ENCODE peak calls at places on chromosomes 16 and 17, in ten cellular contexts. One of them, this sample, is unnamed.
A peak's percentile ranks its signal among the peaks of the same experiment; 100 is the strongest.

GRCh38 chr16:56589141-56590039 is at the start of gene MT3:
- DNase-seq in hepatocyte: peak; percentile 34
- DNase-seq in GM23338: peak; percentile 87
- DNase-seq in HCT116: no peak
- DNase-seq in PC-3: peak; percentile 19
- DNase-seq in PC-9: peak; percentile 48
- DNase-seq in GM23248: peak; percentile 53
- DNase-seq in Karpas-422: no peak
- DNase-seq in SK-N-SH: peak; percentile 64
- DNase-seq in MM.1S: no peak
- DNase-seq in this sample: no peak

GRCh38 chr17:16935786-16936185 is 36.1 kb downstream of the TNFRSF13B start:
- DNase-seq in hepatocyte: no peak
- DNase-seq in GM23338: no peak
- DNase-seq in HCT116: no peak
- DNase-seq in PC-3: no peak
- DNase-seq in PC-9: no peak
- DNase-seq in GM23248: no peak
- DNase-seq in Karpas-422: no peak
- DNase-seq in SK-N-SH: no peak
- DNase-seq in MM.1S: no peak
- DNase-seq in this sample: no peak

GRCh38 chr17:48843172-48843900 is 12.5 kb downstream of the CALCOCO2 start:
- DNase-seq in hepatocyte: no peak
- DNase-seq in GM23338: no peak
- DNase-seq in HCT116: no peak
- DNase-seq in PC-3: no peak
- DNase-seq in PC-9: no peak
- DNase-seq in GM23248: peak; percentile 42
- DNase-seq in Karpas-422: no peak
- DNase-seq in SK-N-SH: no peak
- DNase-seq in MM.1S: no peak
- DNase-seq in this sample: no peak

GRCh38 chr17:58686980-58687379 is 4.9 kb downstream of the TEX14 start:
- DNase-seq in hepatocyte: no peak
- DNase-seq in GM23338: no peak
- DNase-seq in HCT116: no peak
- DNase-seq in PC-3: peak; percentile 68
- DNase-seq in PC-9: no peak
- DNase-seq in GM23248: no peak
- DNase-seq in Karpas-422: no peak
- DNase-seq in SK-N-SH: no peak
- DNase-seq in MM.1S: no peak
- DNase-seq in this sample: no peak

GRCh38 chr17:42342242-42343008 is 45.8 kb downstream of the STAT3 start:
- DNase-seq in hepatocyte: no peak
- DNase-seq in GM23338: no peak
- DNase-seq in HCT116: no peak
- DNase-seq in PC-3: no peak
- DNase-seq in PC-9: no peak
- DNase-seq in GM23248: peak; percentile 50
- DNase-seq in Karpas-422: no peak
- DNase-seq in SK-N-SH: no peak
- DNase-seq in MM.1S: no peak
- DNase-seq in this sample: no peak

GRCh38 chr16:89779231-89779912 is 37.1 kb downstream of the FANCA start:
- DNase-seq in hepatocyte: no peak
- DNase-seq in GM23338: no peak
- DNase-seq in HCT116: no peak
- DNase-seq in PC-3: no peak
- DNase-seq in PC-9: no peak
- DNase-seq in GM23248: no peak
- DNase-seq in Karpas-422: no peak
- DNase-seq in SK-N-SH: peak; percentile 4
- DNase-seq in MM.1S: no peak
- DNase-seq in this sample: no peak

GRCh38 chr16:4521971-4522623 is 16.5 kb downstream of the CDIP1 start:
- DNase-seq in hepatocyte: peak; percentile 58
- DNase-seq in GM23338: peak; percentile 68
- DNase-seq in HCT116: no peak
- DNase-seq in PC-3: no peak
- DNase-seq in PC-9: no peak
- DNase-seq in GM23248: no peak
- DNase-seq in Karpas-422: no peak
- DNase-seq in SK-N-SH: peak; percentile 73
- DNase-seq in MM.1S: no peak
- DNase-seq in this sample: no peak

GRCh38 chr16:73057369-73058210 is 9.7 kb upstream of the ZFHX3 start:
- DNase-seq in hepatocyte: peak; percentile 82
- DNase-seq in GM23338: peak; percentile 58
- DNase-seq in HCT116: no peak
- DNase-seq in PC-3: no peak
- DNase-seq in PC-9: peak; percentile 32
- DNase-seq in GM23248: peak; percentile 69
- DNase-seq in Karpas-422: peak; percentile 45
- DNase-seq in SK-N-SH: peak; percentile 76
- DNase-seq in MM.1S: peak; percentile 28
- DNase-seq in this sample: peak; percentile 56

GRCh38 chr17:2710804-2711607 is 558 bp downstream of the CLUH start:
- DNase-seq in hepatocyte: peak; percentile 56
- DNase-seq in GM23338: peak; percentile 68
- DNase-seq in HCT116: no peak
- DNase-seq in PC-3: peak; percentile 3
- DNase-seq in PC-9: no peak
- DNase-seq in GM23248: peak; percentile 62
- DNase-seq in Karpas-422: peak; percentile 79
- DNase-seq in SK-N-SH: peak; percentile 74
- DNase-seq in MM.1S: peak; percentile 49
- DNase-seq in this sample: peak; percentile 63

GRCh38 chr17:28384281-28385036 is 13.0 kb downstream of the SARM1 start:
- DNase-seq in hepatocyte: peak; percentile 72
- DNase-seq in GM23338: peak; percentile 66
- DNase-seq in HCT116: no peak
- DNase-seq in PC-3: peak; percentile 66
- DNase-seq in PC-9: peak; percentile 62
- DNase-seq in GM23248: peak; percentile 67
- DNase-seq in Karpas-422: no peak
- DNase-seq in SK-N-SH: no peak
- DNase-seq in MM.1S: peak; percentile 35
- DNase-seq in this sample: no peak

GRCh38 chr17:38602453-38602852 is 3.3 kb downstream of the SRCIN1 start:
- DNase-seq in hepatocyte: no peak
- DNase-seq in GM23338: peak; percentile 58
- DNase-seq in HCT116: no peak
- DNase-seq in PC-3: no peak
- DNase-seq in PC-9: no peak
- DNase-seq in GM23248: peak; percentile 37
- DNase-seq in Karpas-422: peak; percentile 41
- DNase-seq in SK-N-SH: no peak
- DNase-seq in MM.1S: no peak
- DNase-seq in this sample: no peak

GRCh38 chr16:57984443-57985203 is 13.7 kb upstream of the CNGB1 start:
- DNase-seq in hepatocyte: peak; percentile 94
- DNase-seq in GM23338: peak; percentile 98
- DNase-seq in HCT116: no peak
- DNase-seq in PC-3: no peak
- DNase-seq in PC-9: peak; percentile 89
- DNase-seq in GM23248: peak; percentile 59
- DNase-seq in Karpas-422: no peak
- DNase-seq in SK-N-SH: peak; percentile 96
- DNase-seq in MM.1S: peak; percentile 25
- DNase-seq in this sample: no peak

GRCh38 chr17:73722163-73722562 is 77.9 kb upstream of the SDK2 start:
- DNase-seq in hepatocyte: no peak
- DNase-seq in GM23338: no peak
- DNase-seq in HCT116: no peak
- DNase-seq in PC-3: no peak
- DNase-seq in PC-9: no peak
- DNase-seq in GM23248: no peak
- DNase-seq in Karpas-422: no peak
- DNase-seq in SK-N-SH: peak; percentile 62
- DNase-seq in MM.1S: no peak
- DNase-seq in this sample: peak; percentile 94

GRCh38 chr17:75476752-75477492 is 20.5 kb downstream of the TMEM94 start:
- DNase-seq in hepatocyte: no peak
- DNase-seq in GM23338: no peak
- DNase-seq in HCT116: no peak
- DNase-seq in PC-3: no peak
- DNase-seq in PC-9: no peak
- DNase-seq in GM23248: no peak
- DNase-seq in Karpas-422: no peak
- DNase-seq in SK-N-SH: no peak
- DNase-seq in MM.1S: no peak
- DNase-seq in this sample: no peak

GRCh38 chr17:34386925-34387550 is 24.0 kb upstream of the CCL1 start:
- DNase-seq in hepatocyte: no peak
- DNase-seq in GM23338: no peak
- DNase-seq in HCT116: no peak
- DNase-seq in PC-3: no peak
- DNase-seq in PC-9: no peak
- DNase-seq in GM23248: peak; percentile 12
- DNase-seq in Karpas-422: no peak
- DNase-seq in SK-N-SH: no peak
- DNase-seq in MM.1S: peak; percentile 86
- DNase-seq in this sample: peak; percentile 57

DNA sequence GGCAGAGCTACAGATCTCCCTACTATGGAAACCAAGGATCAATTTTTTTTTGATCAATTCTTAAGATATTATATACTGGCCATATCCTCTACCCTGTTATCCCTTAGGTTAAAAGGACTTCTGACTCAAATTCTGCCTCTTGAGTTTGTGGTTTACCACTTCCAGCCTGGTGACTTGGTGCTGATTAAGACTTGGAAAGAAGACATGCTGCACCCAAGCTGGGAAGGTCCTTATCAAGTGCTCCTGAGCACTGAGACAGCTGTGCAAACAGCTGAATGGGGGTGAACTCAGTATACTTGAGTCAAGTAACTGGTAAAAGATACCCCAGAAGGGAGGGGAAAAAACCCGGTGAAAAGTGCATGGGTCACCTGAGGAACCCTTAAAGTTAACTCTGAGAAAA is 20.5 kb upstream of the SPACA3 start:
- DNase-seq in hepatocyte: no peak
- DNase-seq in GM23338: no peak
- DNase-seq in HCT116: no peak
- DNase-seq in PC-3: peak; percentile 65
- DNase-seq in PC-9: no peak
- DNase-seq in GM23248: peak; percentile 34
- DNase-seq in Karpas-422: no peak
- DNase-seq in SK-N-SH: no peak
- DNase-seq in MM.1S: peak; percentile 58
- DNase-seq in this sample: no peak
- H3K9me2 ChIP-seq in hepatocyte: no peaks in the 10 kb centered on the region
- H3K9me2 ChIP-seq in GM23338: peaks cover 2% of the 10 kb centered on the region
- H3K9me2 ChIP-seq in HCT116: no peaks in the 10 kb centered on the region
- H3K9me2 ChIP-seq in PC-3: no peaks in the 10 kb centered on the region
- H3K9me2 ChIP-seq in PC-9: no peaks in the 10 kb centered on the region
- H3K9me2 ChIP-seq in GM23248: no peaks in the 10 kb centered on the region
- H3K9me2 ChIP-seq in Karpas-422: no peaks in the 10 kb centered on the region
- H3K9me2 ChIP-seq in SK-N-SH: no peaks in the 10 kb centered on the region
- H3K9me2 ChIP-seq in MM.1S: no peaks in the 10 kb centered on the region
- H3K9me2 ChIP-seq in this sample: no peaks in the 10 kb centered on the region

GRCh38 chr17:78341559-78342437 is 18.1 kb downstream of the SOCS3 start:
- DNase-seq in hepatocyte: peak; percentile 92
- DNase-seq in GM23338: peak; percentile 88
- DNase-seq in HCT116: no peak
- DNase-seq in PC-3: peak; percentile 82
- DNase-seq in PC-9: peak; percentile 83
- DNase-seq in GM23248: peak; percentile 93
- DNase-seq in Karpas-422: no peak
- DNase-seq in SK-N-SH: peak; percentile 97
- DNase-seq in MM.1S: no peak
- DNase-seq in this sample: no peak
- H3K4me3 ChIP-seq in hepatocyte: peak overlapping the region; percentile 27
- H3K4me3 ChIP-seq in GM23338: peak overlapping the region; percentile 61
- H3K4me3 ChIP-seq in HCT116: peak overlapping the region; percentile 62
- H3K4me3 ChIP-seq in PC-3: peak overlapping the region; percentile 60
- H3K4me3 ChIP-seq in PC-9: peak overlapping the region; percentile 60
- H3K4me3 ChIP-seq in GM23248: peak overlapping the region; percentile 64
- H3K4me3 ChIP-seq in Karpas-422: no peak overlapping the region
- H3K4me3 ChIP-seq in SK-N-SH: peak overlapping the region; percentile 36
- H3K4me3 ChIP-seq in MM.1S: peak overlapping the region; percentile 23
- H3K4me3 ChIP-seq in this sample: no peak overlapping the region

GRCh38 chr17:80696964-80697363 is 152.3 kb downstream of the RPTOR start:
- DNase-seq in hepatocyte: no peak
- DNase-seq in GM23338: no peak
- DNase-seq in HCT116: no peak
- DNase-seq in PC-3: no peak
- DNase-seq in PC-9: no peak
- DNase-seq in GM23248: no peak
- DNase-seq in Karpas-422: no peak
- DNase-seq in SK-N-SH: no peak
- DNase-seq in MM.1S: no peak
- DNase-seq in this sample: no peak
- H2AFZ ChIP-seq in hepatocyte: no peak overlapping the region
- H2AFZ ChIP-seq in GM23338: no peak overlapping the region
- H2AFZ ChIP-seq in HCT116: no peak overlapping the region
- H2AFZ ChIP-seq in PC-3: no peak overlapping the region
- H2AFZ ChIP-seq in PC-9: no peak overlapping the region
- H2AFZ ChIP-seq in GM23248: no peak overlapping the region
- H2AFZ ChIP-seq in Karpas-422: no peak overlapping the region
- H2AFZ ChIP-seq in SK-N-SH: no peak overlapping the region
- H2AFZ ChIP-seq in MM.1S: no peak overlapping the region
- H2AFZ ChIP-seq in this sample: no peak overlapping the region

GRCh38 chr17:4427505-4427904 is 6.2 kb upstream of the SPNS3 start:
- DNase-seq in hepatocyte: no peak
- DNase-seq in GM23338: no peak
- DNase-seq in HCT116: no peak
- DNase-seq in PC-3: no peak
- DNase-seq in PC-9: no peak
- DNase-seq in GM23248: no peak
- DNase-seq in Karpas-422: no peak
- DNase-seq in SK-N-SH: no peak
- DNase-seq in MM.1S: no peak
- DNase-seq in this sample: peak; percentile 54
- H3K9me2 ChIP-seq in hepatocyte: no peaks in the 10 kb centered on the region
- H3K9me2 ChIP-seq in GM23338: no peaks in the 10 kb centered on the region
- H3K9me2 ChIP-seq in HCT116: no peaks in the 10 kb centered on the region
- H3K9me2 ChIP-seq in PC-3: no peaks in the 10 kb centered on the region
- H3K9me2 ChIP-seq in PC-9: no peaks in the 10 kb centered on the region
- H3K9me2 ChIP-seq in GM23248: no peaks in the 10 kb centered on the region
- H3K9me2 ChIP-seq in Karpas-422: no peaks in the 10 kb centered on the region
- H3K9me2 ChIP-seq in SK-N-SH: no peaks in the 10 kb centered on the region
- H3K9me2 ChIP-seq in MM.1S: no peaks in the 10 kb centered on the region
- H3K9me2 ChIP-seq in this sample: no peaks in the 10 kb centered on the region